ENCODE peak calls at places on chromosomes 4 and X, in five cellular contexts. One of them, this sample, is unnamed.

GRCh38 chrX:66012094-66012534 is 27.8 kb downstream of the VSIG4 start:
- DNase-seq in psoas muscle: no peak
- DNase-seq in GM13977: no peak
- DNase-seq in testis: no peak
- DNase-seq in GM13976: no peak
- DNase-seq in this sample: no peak

GRCh38 chr4:7772708-7773385 is 166.8 kb downstream of the AFAP1 start:
- DNase-seq in psoas muscle: peak; percentile 69
- DNase-seq in GM13977: no peak
- DNase-seq in testis: peak; percentile 76
- DNase-seq in GM13976: no peak
- DNase-seq in this sample: no peak

GRCh38 chr4:174181827-174182226 is 101.6 kb downstream of the FBXO8 start:
- DNase-seq in psoas muscle: no peak
- DNase-seq in GM13977: no peak
- DNase-seq in testis: no peak
- DNase-seq in GM13976: no peak
- DNase-seq in this sample: no peak

GRCh38 chr4:157751631-157752030 is 421.2 kb downstream of the GASK1B start:
- DNase-seq in psoas muscle: no peak
- DNase-seq in GM13977: no peak
- DNase-seq in testis: no peak
- DNase-seq in GM13976: no peak
- DNase-seq in this sample: no peak

GRCh38 chr4:55673424-55673823 is 37.3 kb upstream of the NMU start:
- DNase-seq in psoas muscle: no peak
- DNase-seq in GM13977: no peak
- DNase-seq in testis: no peak
- DNase-seq in GM13976: no peak
- DNase-seq in this sample: no peak

GRCh38 chrX:72054776-72055495 is 76.8 kb downstream of the RTL5 start:
- DNase-seq in psoas muscle: no peak
- DNase-seq in GM13977: no peak
- DNase-seq in testis: no peak
- DNase-seq in GM13976: no peak
- DNase-seq in this sample: no peak

GRCh38 chrX:68018248-68019203 is 414.8 kb downstream of the OPHN1 start:
- DNase-seq in psoas muscle: no peak
- DNase-seq in GM13977: no peak
- DNase-seq in testis: peak; percentile 50
- DNase-seq in GM13976: no peak
- DNase-seq in this sample: no peak

GRCh38 chr4:84258905-84259830 is 239.9 kb downstream of the NKX6-1 start:
- DNase-seq in psoas muscle: peak; percentile 30
- DNase-seq in GM13977: no peak
- DNase-seq in testis: no peak
- DNase-seq in GM13976: no peak
- DNase-seq in this sample: no peak

GRCh38 chr4:186557486-186557885 is 2.1 kb upstream of the MTNR1A start:
- DNase-seq in psoas muscle: no peak
- DNase-seq in GM13977: no peak
- DNase-seq in testis: no peak
- DNase-seq in GM13976: no peak
- DNase-seq in this sample: no peak

GRCh38 chrX:64206556-64207162 is 1.2 kb upstream of the AMER1 start:
- DNase-seq in psoas muscle: no peak
- DNase-seq in GM13977: no peak
- DNase-seq in testis: peak; percentile 23
- DNase-seq in GM13976: no peak
- DNase-seq in this sample: no peak

GRCh38 chr4:153344131-153345010 is at the start of gene MND1:
- DNase-seq in psoas muscle: peak; percentile 92
- DNase-seq in GM13977: peak; percentile 93
- DNase-seq in testis: peak; percentile 90
- DNase-seq in GM13976: peak; percentile 94
- DNase-seq in this sample: no peak

GRCh38 chr4:56671860-56672259 is 9.2 kb downstream of the HOPX start:
- DNase-seq in psoas muscle: no peak
- DNase-seq in GM13977: no peak
- DNase-seq in testis: no peak
- DNase-seq in GM13976: no peak
- DNase-seq in this sample: no peak

GRCh38 chrX:55758033-55758432 is 40.5 kb downstream of the RRAGB start:
- DNase-seq in psoas muscle: no peak
- DNase-seq in GM13977: no peak
- DNase-seq in testis: no peak
- DNase-seq in GM13976: no peak
- DNase-seq in this sample: no peak

GRCh38 chrX:65706041-65706828 is 38.8 kb downstream of the MSN start:
- DNase-seq in psoas muscle: peak; percentile 66
- DNase-seq in GM13977: no peak
- DNase-seq in testis: no peak
- DNase-seq in GM13976: peak; percentile 31
- DNase-seq in this sample: no peak

GRCh38 chr4:20440170-20440569 is 188.5 kb downstream of the SLIT2 start:
- DNase-seq in psoas muscle: no peak
- DNase-seq in GM13977: no peak
- DNase-seq in testis: no peak
- DNase-seq in GM13976: no peak
- DNase-seq in this sample: no peak

GRCh38 chr4:156889616-156890594 is 81.7 kb downstream of the PDGFC start:
- DNase-seq in psoas muscle: peak; percentile 57
- DNase-seq in GM13977: no peak
- DNase-seq in testis: peak; percentile 18
- DNase-seq in GM13976: no peak
- DNase-seq in this sample: peak; percentile 92

GRCh38 chrX:3286196-3286920 is 60.1 kb downstream of the MXRA5 start:
- DNase-seq in psoas muscle: no peak
- DNase-seq in GM13977: no peak
- DNase-seq in testis: no peak
- DNase-seq in GM13976: no peak
- DNase-seq in this sample: no peak

GRCh38 chrX:36160056-36160455 is 240.5 kb downstream of the CFAP47 start:
- DNase-seq in psoas muscle: no peak
- DNase-seq in GM13977: no peak
- DNase-seq in testis: no peak
- DNase-seq in GM13976: no peak
- DNase-seq in this sample: no peak

GRCh38 chr4:122822466-122822865 is 4.2 kb upstream of the FGF2 start:
- DNase-seq in psoas muscle: no peak
- DNase-seq in GM13977: no peak
- DNase-seq in testis: no peak
- DNase-seq in GM13976: no peak
- DNase-seq in this sample: no peak

GRCh38 chr4:181998588-181998987 is 244.6 kb upstream of the TENM3 start:
- DNase-seq in psoas muscle: no peak
- DNase-seq in GM13977: no peak
- DNase-seq in testis: no peak
- DNase-seq in GM13976: no peak
- DNase-seq in this sample: no peak
- TF ChIP-seq CTCF in psoas muscle: no peak
- TF ChIP-seq CTCF in GM13977: no peak
- TF ChIP-seq CTCF in testis: no peak
- TF ChIP-seq CTCF in GM13976: no peak
- TF ChIP-seq CTCF in this sample: no peak

DNA sequence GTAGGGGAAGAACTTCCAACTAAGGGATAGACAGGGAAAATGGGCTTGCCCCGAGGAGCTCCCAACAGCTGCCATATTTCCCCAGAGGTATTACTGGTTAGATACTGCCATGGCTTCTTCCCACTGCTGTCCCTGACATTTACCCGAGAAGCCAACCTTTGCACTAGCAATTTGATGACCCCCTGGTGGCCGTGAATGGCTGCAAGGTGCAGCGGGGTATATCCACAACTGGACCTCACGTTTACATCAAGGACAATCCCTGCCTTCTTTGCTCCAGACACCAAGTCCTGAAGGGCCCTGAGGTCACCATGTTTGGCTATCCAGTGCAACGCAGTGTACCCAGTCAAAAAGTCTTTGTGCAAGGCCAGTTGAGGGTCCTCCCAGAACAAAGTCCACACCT is 2.3 kb downstream of the SOWAHB start:
- DNase-seq in psoas muscle: no peak
- DNase-seq in GM13977: no peak
- DNase-seq in testis: no peak
- DNase-seq in GM13976: no peak
- DNase-seq in this sample: no peak
- TF ChIP-seq CTCF in psoas muscle: no peak
- TF ChIP-seq CTCF in GM13977: peak; percentile 27
- TF ChIP-seq CTCF in testis: no peak
- TF ChIP-seq CTCF in GM13976: no peak
- TF ChIP-seq CTCF in this sample: no peak

DNA sequence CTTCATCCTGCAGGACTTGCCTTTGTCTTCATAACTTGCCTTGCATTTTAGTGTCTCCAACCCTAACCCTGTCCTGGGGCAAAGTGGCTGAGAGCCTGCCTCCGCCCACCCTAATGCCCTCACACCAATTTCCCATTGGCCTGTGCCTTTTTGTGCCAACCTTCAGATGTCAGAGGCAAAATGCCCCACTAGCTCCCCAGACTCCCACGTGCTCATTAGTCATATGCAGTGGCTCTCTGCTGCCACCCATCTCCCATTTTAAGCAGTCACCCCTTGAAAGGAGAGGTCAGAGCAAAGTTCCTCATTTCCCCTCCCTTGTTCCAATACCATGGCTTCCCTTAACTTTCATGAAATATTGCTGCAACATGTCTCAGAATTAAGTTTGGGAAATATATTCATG is 74.8 kb upstream of the PASD1 start:
- DNase-seq in psoas muscle: no peak
- DNase-seq in GM13977: peak; percentile 32
- DNase-seq in testis: no peak
- DNase-seq in GM13976: peak; percentile 23
- DNase-seq in this sample: no peak
- TF ChIP-seq CTCF in psoas muscle: no peak
- TF ChIP-seq CTCF in GM13977: peak; percentile 54
- TF ChIP-seq CTCF in testis: no peak
- TF ChIP-seq CTCF in GM13976: peak; percentile 35
- TF ChIP-seq CTCF in this sample: no peak

GRCh38 chr4:71186566-71187398 is 152.0 kb upstream of the SLC4A4 start:
- DNase-seq in psoas muscle: peak; percentile 70
- DNase-seq in GM13977: peak; percentile 77
- DNase-seq in testis: peak; percentile 44
- DNase-seq in GM13976: peak; percentile 48
- DNase-seq in this sample: no peak
- TF ChIP-seq CTCF in psoas muscle: no peak
- TF ChIP-seq CTCF in GM13977: no peak
- TF ChIP-seq CTCF in testis: no peak
- TF ChIP-seq CTCF in GM13976: no peak
- TF ChIP-seq CTCF in this sample: no peak

DNA sequence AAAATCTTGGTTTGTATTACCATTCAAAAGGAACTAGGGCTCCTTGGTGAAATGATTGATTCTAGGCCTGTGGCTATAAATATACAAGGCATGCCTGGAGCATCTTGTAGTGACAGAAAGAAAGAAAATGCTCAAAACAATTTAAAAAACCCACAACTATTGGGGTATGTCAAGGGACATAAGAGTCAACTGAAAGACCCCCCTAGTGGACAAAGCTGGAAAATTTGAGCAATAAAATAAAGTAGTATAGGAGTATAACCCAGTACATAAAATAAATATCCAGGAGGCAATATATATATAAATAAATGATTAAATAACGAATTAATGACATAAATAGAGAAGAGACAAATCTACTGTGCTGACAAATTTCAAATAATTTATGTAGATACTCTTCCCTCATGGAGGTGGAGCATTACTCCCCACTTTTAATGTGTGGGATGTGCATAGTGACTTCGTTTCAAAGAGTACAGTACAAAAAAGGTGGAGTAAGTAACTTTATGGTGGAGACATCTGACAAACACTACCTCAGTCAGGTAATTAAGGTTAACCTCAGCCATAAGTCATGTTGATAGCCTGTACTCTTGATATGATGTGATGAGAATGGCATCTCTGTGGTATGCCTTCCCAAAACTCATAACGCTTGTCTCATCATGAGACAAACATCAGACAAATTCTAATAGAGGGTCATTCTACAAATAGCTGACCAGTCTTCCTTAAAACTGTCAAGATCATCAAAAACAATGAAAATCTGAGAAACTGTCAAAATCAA is 185.0 kb upstream of the GLRA2 start:
- DNase-seq in psoas muscle: no peak
- DNase-seq in GM13977: no peak
- DNase-seq in testis: no peak
- DNase-seq in GM13976: no peak
- DNase-seq in this sample: no peak
- TF ChIP-seq CTCF in psoas muscle: no peak
- TF ChIP-seq CTCF in GM13977: no peak
- TF ChIP-seq CTCF in testis: no peak
- TF ChIP-seq CTCF in GM13976: no peak
- TF ChIP-seq CTCF in this sample: no peak